ENCODE peak calls at places on chromosomes 4 and X, in five cellular contexts. B is neural progenitor cell, N is HCT116, A is GM23338, W is PC-3. O is an unnamed sample.

GRCh38 chr4:59818656-59819055 is 1381.5 kb upstream of the ADGRL3 start:
- DNase-seq in B (no peak), N (no peak), A (no peak), W (peak), O (no peak)

GRCh38 chr4:14833053-14833452 is 169.2 kb upstream of the CPEB2 start:
- DNase-seq in B (no peak), N (no peak), A (no peak), W (no peak), O (no peak)

GRCh38 chr4:72974694-72975487 is 94.6 kb downstream of the COX18 start:
- DNase-seq in B (no peak), N (no peak), A (no peak), W (peak), O (no peak)

GRCh38 chrX:46582964-46583363 is 9.4 kb downstream of the CHST7 start:
- DNase-seq in B (no peak), N (no peak), A (no peak), W (no peak), O (no peak)

GRCh38 chrX:130216312-130216711 is 44.5 kb downstream of the RAB33A start:
- DNase-seq in B (no peak), N (no peak), A (no peak), W (no peak), O (no peak)

GRCh38 chr4:2942532-2943363 is 20.5 kb downstream of the NOP14 start:
- DNase-seq in B (no peak), N (no peak), A (no peak), W (no peak), O (no peak)

GRCh38 chrX:139204903-139205667 is 325.5 kb upstream of the F9 start:
- DNase-seq in B (peak), N (no peak), A (peak), W (peak), O (peak)

GRCh38 chr4:182749768-182750167 is 167.4 kb downstream of the DCTD start:
- DNase-seq in B (no peak), N (no peak), A (no peak), W (peak), O (no peak)

GRCh38 chrX:54786972-54787371 is 11.1 kb downstream of the ITIH6 start:
- DNase-seq in B (no peak), N (no peak), A (peak), W (peak), O (no peak)

GRCh38 chrX:23901805-23902204 is 5.9 kb downstream of the APOO start:
- DNase-seq in B (peak), N (peak), A (peak), W (peak), O (peak)

GRCh38 chr4:38837849-38838248 is 18.8 kb downstream of the TLR6 start:
- DNase-seq in B (no peak), N (no peak), A (no peak), W (peak), O (no peak)

GRCh38 chrX:87468941-87469340 is 48.7 kb upstream of the KLHL4 start:
- DNase-seq in B (no peak), N (no peak), A (no peak), W (no peak), O (no peak)

GRCh38 chr4:52968241-52968640 is 106.1 kb downstream of the RASL11B start:
- DNase-seq in B (no peak), N (no peak), A (no peak), W (no peak), O (no peak)

GRCh38 chr4:19010766-19011165 is 989.2 kb upstream of the LCORL start:
- DNase-seq in B (peak), N (no peak), A (peak), W (no peak), O (no peak)

GRCh38 chr4:19807505-19807904 is 444.2 kb upstream of the SLIT2 start:
- DNase-seq in B (no peak), N (no peak), A (no peak), W (peak), O (peak)

GRCh38 chr4:26105815-26106699 is 192.0 kb downstream of the SMIM20 start:
- DNase-seq in B (no peak), N (peak), A (no peak), W (peak), O (no peak)

GRCh38 chr4:5009796-5010195 is 9.5 kb downstream of the CYTL1 start:
- DNase-seq in B (no peak), N (no peak), A (no peak), W (no peak), O (no peak)

GRCh38 chr4:5018096-5018495 is 1.2 kb downstream of the CYTL1 start:
- DNase-seq in B (no peak), N (no peak), A (no peak), W (peak), O (no peak)

GRCh38 chr4:5012477-5012876 is 6.8 kb downstream of the CYTL1 start:
- DNase-seq in B (no peak), N (no peak), A (no peak), W (no peak), O (no peak)

GRCh38 chr4:5010984-5011383 is 8.3 kb downstream of the CYTL1 start:
- DNase-seq in B (no peak), N (no peak), A (no peak), W (no peak), O (no peak)

DNA sequence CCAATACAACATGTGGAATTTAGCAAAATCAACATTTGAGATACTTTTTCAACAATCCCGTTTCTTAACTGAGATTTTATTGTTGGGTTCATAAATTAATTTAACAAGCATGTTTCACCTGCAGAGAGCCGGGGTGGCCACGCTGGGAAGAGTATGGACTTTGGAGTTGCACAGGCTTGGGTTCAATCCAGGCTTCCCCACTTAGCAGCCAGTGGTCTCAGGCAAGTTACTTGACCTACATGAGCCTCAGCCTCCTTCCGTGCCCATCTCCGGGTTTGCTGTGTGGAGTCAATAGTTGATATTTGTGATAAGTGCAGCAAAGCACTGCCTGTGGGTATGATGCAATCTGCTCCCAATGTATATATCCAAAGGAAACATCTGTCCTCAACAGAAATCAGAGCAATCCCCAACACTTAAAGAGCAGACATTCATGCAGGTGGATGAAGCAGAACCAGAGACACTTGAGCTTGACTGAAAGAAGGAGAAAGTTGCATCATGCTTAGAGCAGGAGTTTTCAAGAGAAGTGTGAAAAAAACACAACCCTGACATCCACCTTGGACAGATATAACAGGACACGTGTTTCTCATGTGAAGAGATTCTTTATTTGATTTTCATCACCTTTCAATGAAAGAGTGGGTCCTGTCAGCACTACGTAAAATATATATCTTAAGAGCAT is 5.1 kb downstream of the CYTL1 start:
- DNase-seq in B (no peak), N (no peak), A (no peak), W (no peak), O (no peak)
- TF ChIP-seq EZH2phosphoT487 in B (no peak), N (no peak), A (no peak), W (no peak), O (no peak)

DNA sequence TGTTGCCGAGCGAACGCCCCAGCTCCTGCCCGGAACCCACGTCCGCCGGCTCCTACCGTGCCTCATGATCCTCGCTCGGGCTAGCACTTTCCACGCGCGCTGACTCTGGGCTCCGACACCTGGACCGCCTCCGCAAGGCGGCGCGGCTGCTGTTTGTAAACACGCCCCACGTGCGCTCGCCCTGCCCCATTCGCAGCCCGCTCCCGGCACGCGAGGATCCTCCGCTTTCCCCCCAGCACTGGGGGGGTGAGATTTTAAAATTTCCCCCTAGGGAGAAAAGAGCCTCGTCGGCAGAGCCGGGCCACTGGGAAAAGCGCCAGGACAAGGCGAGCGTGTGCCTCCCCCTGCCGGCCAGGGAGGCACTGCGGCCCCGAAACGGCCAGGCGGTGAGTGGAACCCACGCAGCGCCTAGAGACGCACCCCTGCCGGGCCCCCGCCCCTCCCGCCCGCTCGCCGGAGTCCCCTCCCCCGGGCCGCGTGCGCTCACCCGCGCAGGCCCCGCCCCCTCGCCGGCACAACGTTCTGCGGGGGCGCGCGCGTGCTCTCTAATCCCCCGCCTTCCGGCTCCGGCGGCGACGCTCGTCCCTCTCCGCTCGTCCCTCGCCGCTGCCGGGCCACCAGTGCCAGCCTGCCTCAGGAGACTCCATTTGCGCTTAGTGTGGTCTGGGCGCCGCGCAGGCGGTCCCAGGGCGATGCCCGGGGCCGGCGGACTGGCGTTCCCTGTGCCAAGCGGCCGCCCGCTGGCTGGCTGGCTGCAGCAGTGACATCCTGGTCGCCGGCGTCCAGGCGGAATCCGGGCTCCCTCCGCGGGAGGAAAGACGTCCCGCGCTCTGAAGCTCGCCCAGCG is at the start of gene TIGD2:
- DNase-seq in B (peak), N (peak), A (peak), W (peak), O (peak)
- TF ChIP-seq EZH2 in B (no peak), N (no peak), A (no peak), W (no peak), O (no peak)

DNA sequence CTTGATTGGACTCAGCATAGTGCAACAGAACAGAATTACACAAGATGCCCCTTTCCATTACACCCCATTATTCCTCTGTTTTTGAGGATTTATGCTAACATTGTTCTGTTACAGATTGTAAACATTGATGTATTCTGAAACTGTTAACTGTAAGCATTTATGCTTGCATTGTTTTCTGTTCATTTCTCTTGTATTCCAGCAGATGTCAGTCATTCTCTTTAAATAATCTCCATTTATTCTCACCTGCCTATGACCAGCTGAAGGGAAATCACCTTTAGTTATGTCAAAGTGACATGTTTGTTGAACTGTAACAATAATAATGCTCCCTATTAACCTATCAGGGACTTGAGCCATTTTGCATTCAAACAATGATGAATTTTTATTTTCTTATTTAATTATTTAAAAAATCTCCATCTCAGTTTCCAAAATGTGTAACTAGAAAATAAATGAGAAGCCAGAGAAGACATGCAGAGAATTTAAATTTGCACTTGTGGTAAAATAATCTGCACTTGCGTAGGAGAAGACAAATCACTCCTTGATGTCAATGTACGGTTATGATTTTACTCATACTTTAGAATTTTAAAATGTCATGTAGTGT is 58.0 kb downstream of the SPCS3 start:
- DNase-seq in B (no peak), N (peak), A (peak), W (peak), O (peak)
- TF ChIP-seq CTCF in B (peak), N (peak), A (peak), W (peak), O (peak)

GRCh38 chr4:138494931-138495330 is 252.8 kb upstream of the SLC7A11 start:
- DNase-seq in B (peak), N (peak), A (peak), W (peak), O (no peak)
- TF ChIP-seq EZH2phosphoT487 in B (no peak), N (no peak), A (no peak), W (no peak), O (no peak)

DNA sequence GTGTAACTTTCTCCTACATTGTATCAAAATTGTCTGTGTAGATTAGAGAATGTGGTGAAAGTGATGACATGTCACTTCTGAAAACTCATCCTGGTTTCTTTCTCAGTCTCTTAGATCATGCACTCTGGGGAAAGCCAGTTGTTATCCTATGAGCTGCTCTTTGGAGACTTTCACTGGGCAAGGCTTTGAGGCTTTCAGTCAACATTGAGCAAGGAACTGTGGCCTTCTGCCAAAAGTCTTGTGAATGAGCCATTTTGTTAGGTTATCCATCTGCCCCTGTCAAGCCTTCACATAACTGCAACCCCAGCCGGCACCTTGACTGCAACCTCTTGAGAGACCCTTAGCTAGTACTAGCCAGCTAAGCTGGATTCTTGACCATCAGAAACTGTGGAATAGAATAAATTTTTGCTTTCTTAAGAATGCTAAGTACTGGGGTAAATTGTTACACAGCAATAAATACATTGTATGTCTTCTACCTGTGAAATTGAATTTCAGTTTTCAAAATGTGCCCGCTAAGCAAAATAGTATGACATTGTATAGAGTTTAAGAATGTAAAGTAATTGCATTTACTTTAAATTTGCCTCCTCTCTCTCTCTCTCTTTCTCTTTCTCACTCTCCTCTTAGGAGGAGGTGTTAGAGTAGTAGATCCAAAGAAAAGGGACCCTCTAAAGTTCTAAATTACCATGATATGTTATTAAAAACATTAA is 1273.0 kb downstream of the RAPGEF2 start:
- DNase-seq in B (no peak), N (no peak), A (no peak), W (peak), O (peak)
- TF ChIP-seq EZH2 in B (no peak), N (no peak), A (no peak), W (no peak), O (no peak)